ENCODE peak calls at places on chromosome 6, in six cellular contexts. F is BE2C, Q is right atrium auricular region, X is cardiac fibroblast, B is tibial nerve, W is adrenal gland. N is an unnamed sample.

GRCh38 chr6:89940225-89941027 is 46.2 kb downstream of the GJA10 start:
- DNase-seq in F (peak), X (peak), W (peak), B (peak), Q (peak), N (peak)

GRCh38 chr6:187252-187840 is 104.9 kb upstream of the DUSP22 start:
- DNase-seq in Q (no peak), X (no peak), B (no peak), F (no peak), W (no peak), N (no peak)

GRCh38 chr6:19812512-19813119 is 24.6 kb upstream of the ID4 start:
- DNase-seq in W (no peak), F (peak), X (peak), Q (no peak), B (no peak), N (peak)

GRCh38 chr6:113318553-113318952 is 538.6 kb upstream of the MARCKS start:
- DNase-seq in X (peak), B (no peak), W (no peak), F (peak), Q (no peak), N (no peak)

GRCh38 chr6:19753822-19754221 is 83.3 kb upstream of the ID4 start:
- DNase-seq in X (no peak), Q (no peak), F (no peak), B (no peak), W (no peak), N (no peak)

GRCh38 chr6:98844244-98845161 is 10.1 kb downstream of the POU3F2 start:
- DNase-seq in Q (no peak), W (no peak), F (no peak), X (no peak), B (no peak), N (peak)

GRCh38 chr6:27679968-27680694 is 207.2 kb upstream of the ZNF184 start:
- DNase-seq in X (no peak), W (no peak), F (no peak), B (no peak), Q (no peak), N (no peak)

GRCh38 chr6:133070410-133071043 is 170.6 kb upstream of the EYA4 start:
- DNase-seq in X (no peak), F (no peak), B (no peak), W (no peak), Q (no peak), N (no peak)

GRCh38 chr6:85464260-85464644 is 14.4 kb downstream of the NT5E start:
- DNase-seq in X (peak), B (no peak), W (peak), Q (no peak), F (no peak), N (no peak)

GRCh38 chr6:23145801-23146200 is 576.4 kb downstream of the HDGFL1 start:
- DNase-seq in B (no peak), X (no peak), F (no peak), Q (no peak), W (no peak), N (no peak)

GRCh38 chr6:46453221-46453620 is 38.0 kb downstream of the RCAN2 start:
- DNase-seq in W (no peak), F (no peak), X (peak), Q (no peak), B (no peak), N (no peak)

GRCh38 chr6:150143521-150144293 is 863 bp downstream of the PPP1R14C start:
- DNase-seq in W (no peak), X (no peak), Q (no peak), F (no peak), B (no peak), N (no peak)

GRCh38 chr6:71913431-71913830 is 27.1 kb downstream of the RIMS1 start:
- DNase-seq in X (no peak), W (no peak), F (no peak), B (no peak), Q (no peak), N (no peak)

GRCh38 chr6:145372671-145373123 is 362.6 kb downstream of the EPM2A start:
- DNase-seq in Q (peak), W (no peak), B (no peak), F (no peak), X (peak), N (no peak)

GRCh38 chr6:5645275-5645674 is 361.4 kb downstream of the NRN1 start:
- DNase-seq in W (no peak), F (peak), Q (no peak), B (no peak), X (no peak), N (no peak)

GRCh38 chr6:33271608-33272357 is at the start of the genes RPS18 and VPS52:
- DNase-seq in B (peak), X (peak), W (peak), F (peak), Q (peak), N (peak)

GRCh38 chr6:33273924-33274902 is 2.3 kb downstream of the RPS18 start:
- DNase-seq in X (no peak), B (no peak), F (no peak), Q (no peak), W (no peak), N (no peak)

GRCh38 chr6:33272358-33273128 is 668 bp downstream of the RPS18 start:
- DNase-seq in F (no peak), B (no peak), X (no peak), Q (no peak), W (no peak), N (no peak)

GRCh38 chr6:33273129-33273923 is 1.5 kb downstream of the RPS18 start:
- DNase-seq in B (no peak), Q (no peak), F (no peak), X (peak), W (no peak), N (no peak)

DNA sequence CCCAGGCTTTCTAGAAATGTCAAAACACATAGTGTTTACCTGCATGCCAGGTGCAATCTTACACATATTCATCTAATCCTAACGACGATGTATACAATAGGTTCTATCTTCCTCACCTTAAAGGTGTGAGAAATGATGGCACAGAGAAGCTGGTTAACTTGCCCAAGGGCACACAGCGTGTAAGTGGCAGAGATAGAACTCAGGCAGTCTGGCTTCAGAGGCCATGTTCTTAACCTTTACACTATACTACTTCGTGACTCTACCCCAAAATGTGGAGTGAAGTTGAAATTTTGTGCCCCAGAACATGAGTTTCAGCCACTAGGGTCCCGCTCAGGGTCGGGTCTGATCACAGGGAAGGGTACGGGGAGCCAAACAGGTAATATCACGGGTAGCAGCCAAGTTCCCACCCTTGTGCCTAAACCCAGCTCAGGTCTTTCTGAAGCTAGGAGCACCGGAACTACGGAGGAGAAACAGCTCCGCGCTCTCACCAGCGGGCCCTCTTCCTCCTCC is 523 bp downstream of the VPS52 start:
- DNase-seq in B (no peak), F (no peak), Q (no peak), X (no peak), W (no peak), N (no peak)
- TF ChIP-seq CTCF in B (no peak), F (peak), Q (no peak), X (no peak), W (no peak), N (peak)

GRCh38 chr6:126176266-126176665 is 163.6 kb upstream of the CENPW start:
- DNase-seq in Q (no peak), F (no peak), W (no peak), B (no peak), X (peak), N (no peak)
- TF ChIP-seq CTCF in Q (no peak), F (peak), W (no peak), B (no peak), X (peak), N (no peak)

DNA sequence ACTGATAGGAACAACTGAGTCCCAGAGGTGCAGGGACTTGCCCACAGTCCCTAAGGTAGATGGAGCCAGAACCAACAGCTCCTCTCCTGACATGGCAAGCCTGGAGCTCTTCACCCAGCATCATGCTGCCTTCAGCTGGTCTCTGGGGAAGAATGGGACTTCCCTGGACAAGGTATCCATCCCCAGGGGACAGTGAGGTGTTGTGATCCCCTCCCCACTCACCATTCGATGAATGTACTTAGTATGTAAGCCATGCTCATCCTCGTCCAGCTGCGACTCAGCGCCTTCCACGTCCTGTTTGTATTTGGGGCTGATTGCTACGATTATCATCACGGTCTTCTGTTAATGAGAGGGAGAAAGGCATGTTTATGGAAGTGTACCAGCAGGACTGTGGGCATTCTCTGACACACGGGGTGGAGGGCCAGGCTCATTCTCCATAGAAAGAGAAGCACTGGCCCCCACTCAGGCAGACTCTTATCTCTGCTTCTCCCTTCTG is 39.4 kb downstream of the TRAF3IP2 start:
- DNase-seq in X (no peak), W (no peak), Q (no peak), F (no peak), B (no peak), N (no peak)
- TF ChIP-seq CTCF in X (no peak), W (no peak), Q (no peak), F (no peak), B (no peak), N (no peak)

GRCh38 chr6:4615891-4616290 is 160.3 kb upstream of the CDYL start:
- DNase-seq in B (no peak), W (no peak), X (peak), Q (no peak), F (no peak), N (no peak)
- TF ChIP-seq CTCF in B (no peak), W (no peak), X (no peak), Q (no peak), F (no peak), N (no peak)

DNA sequence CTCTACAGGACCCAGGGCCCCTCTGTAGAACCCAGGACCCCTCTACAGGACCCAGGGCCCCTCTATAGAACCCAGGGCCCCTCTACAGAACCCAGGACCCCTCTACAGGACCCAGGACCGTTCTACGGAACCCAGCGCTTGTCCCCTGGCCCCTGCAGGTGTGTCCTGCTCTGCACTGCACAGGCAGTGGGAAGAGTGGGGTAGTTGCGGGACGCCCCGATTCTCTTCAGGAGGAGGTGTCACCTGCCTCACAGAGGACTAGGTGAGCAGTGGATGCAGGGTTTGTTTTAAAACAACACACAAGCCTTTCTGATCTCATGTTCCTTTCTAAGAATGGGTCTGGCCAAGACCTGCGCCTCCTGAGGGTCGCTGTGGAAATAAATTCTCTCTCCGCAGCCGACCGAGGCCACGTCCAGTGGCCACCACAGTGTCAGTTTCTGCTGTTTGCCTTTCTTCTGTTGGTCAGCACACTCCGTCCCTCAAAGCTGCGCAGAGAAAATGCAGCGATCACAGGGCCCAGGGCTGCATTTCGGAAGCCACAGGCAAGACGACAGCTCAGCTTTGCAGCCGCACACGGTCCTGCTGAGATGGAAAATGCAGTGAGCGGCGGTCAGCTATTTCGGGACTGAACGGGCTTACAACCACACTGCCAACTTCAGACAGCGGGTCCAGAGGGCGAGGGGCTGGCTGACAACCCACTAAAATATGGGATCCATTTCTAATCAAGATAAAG is 135.2 kb downstream of the DLL1 start:
- DNase-seq in X (no peak), F (peak), Q (no peak), B (no peak), W (no peak), N (no peak)
- TF ChIP-seq CTCF in X (no peak), F (no peak), Q (no peak), B (no peak), W (no peak), N (no peak)

DNA sequence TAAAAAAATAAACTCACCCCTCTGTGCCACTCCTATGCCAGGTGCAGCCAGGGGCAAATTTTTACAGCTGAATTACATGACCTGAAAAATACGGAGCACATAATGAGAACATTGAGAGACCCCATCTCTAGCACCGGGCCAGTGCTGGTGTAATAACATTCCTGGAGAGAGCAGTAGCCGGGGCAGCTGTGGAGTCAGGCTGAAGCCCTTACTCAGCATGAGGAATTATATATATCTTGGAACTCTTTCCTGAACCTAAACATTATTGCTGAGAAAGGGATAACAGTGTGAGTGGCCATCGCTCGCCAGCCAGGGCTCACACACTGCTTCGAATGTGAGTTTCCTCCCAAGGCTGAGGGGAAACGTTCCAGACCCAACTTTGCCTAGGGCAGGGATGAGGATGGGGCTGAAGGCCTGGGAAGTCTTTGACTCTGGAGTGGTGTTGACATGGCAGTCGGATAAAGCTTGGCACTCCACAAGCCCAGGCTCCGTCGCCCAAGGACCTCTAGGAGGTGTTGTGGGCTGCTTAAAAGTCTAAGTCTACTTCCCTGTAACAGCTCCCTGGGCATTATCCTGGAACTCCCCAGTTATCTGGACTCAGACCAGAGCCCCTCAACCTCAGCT is 269.8 kb downstream of the CDC5L start:
- DNase-seq in Q (no peak), W (no peak), F (no peak), B (no peak), X (no peak), N (no peak)
- TF ChIP-seq CTCF in Q (no peak), W (no peak), F (no peak), B (no peak), X (no peak), N (no peak)

DNA sequence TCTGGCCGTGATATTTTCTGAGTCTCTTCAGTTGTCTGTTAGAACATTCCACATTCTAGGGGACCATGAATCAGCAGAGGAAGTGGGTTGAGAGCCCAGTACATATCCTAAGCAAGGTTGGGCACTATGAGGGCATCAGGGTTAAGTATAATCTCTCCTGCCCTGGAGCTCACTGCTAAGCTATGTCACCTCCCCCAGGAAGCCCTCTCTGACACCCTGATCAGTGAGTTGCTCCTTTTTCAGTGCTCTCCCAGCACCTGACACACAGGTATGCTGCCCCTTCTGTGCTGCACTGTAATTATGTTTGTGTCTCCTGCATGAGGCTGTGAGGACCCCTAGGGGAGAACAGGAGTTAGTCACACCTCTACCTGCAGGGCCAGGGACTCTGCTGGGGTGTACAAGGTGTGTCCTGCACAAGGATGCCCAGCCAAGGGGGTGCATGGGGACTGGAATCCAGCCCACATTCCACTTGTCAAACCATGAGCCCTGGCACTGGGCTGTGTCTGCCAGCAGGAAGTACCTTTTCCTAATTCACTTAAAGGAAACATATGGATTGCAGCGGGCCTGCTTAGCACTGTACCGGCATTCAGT is 3.9 kb downstream of the RAB44 start:
- DNase-seq in B (no peak), F (no peak), W (no peak), Q (no peak), X (no peak), N (no peak)
- TF ChIP-seq CTCF in B (no peak), F (peak), W (no peak), Q (no peak), X (no peak), N (no peak)

GRCh38 chr6:26272171-26272631 is 92.8 kb upstream of the BTN3A2 start:
- DNase-seq in W (peak), F (peak), X (no peak), Q (peak), B (no peak), N (peak)
- TF ChIP-seq CTCF in W (no peak), F (no peak), X (no peak), Q (no peak), B (no peak), N (no peak)